ENCODE peak calls at places on chromosomes 11 and 22, in five cellular contexts. P is mesendoderm, A is cardiac muscle cell, E is neural progenitor cell, B is sigmoid colon. H is an unnamed sample.

GRCh38 chr11:14906614-14907392 is 14.8 kb upstream of the CYP2R1 start:
- DNase-seq in P (no peak), A (no peak), E (no peak), B (no peak), H (no peak)

GRCh38 chr22:49803667-49804375 is 23.9 kb downstream of the BRD1 start:
- DNase-seq in P (no peak), A (no peak), E (no peak), B (no peak), H (no peak)

GRCh38 chr22:38240734-38241252 is 32.0 kb downstream of the TMEM184B start:
- DNase-seq in P (peak; percentile 95), A (peak; percentile 50), E (peak; percentile 84), B (no peak), H (peak; percentile 86)

GRCh38 chr11:46072172-46072964 is 48.9 kb downstream of the PHF21A start:
- DNase-seq in P (no peak), A (no peak), E (no peak), B (peak; percentile 68), H (no peak)

GRCh38 chr22:25169278-25170031 is 30.2 kb upstream of the CRYBB3 start:
- DNase-seq in P (no peak), A (no peak), E (no peak), B (peak; percentile 40), H (no peak)

GRCh38 chr11:61787928-61788491 is 4.4 kb downstream of the TMEM258 start:
- DNase-seq in P (peak; percentile 87), A (peak; percentile 82), E (peak; percentile 79), B (no peak), H (peak; percentile 90)

GRCh38 chr11:14259186-14259784 is 99.7 kb downstream of the RRAS2 start:
- DNase-seq in P (no peak), A (no peak), E (no peak), B (no peak), H (peak; percentile 35)

GRCh38 chr11:9016916-9017642 is 13.3 kb upstream of the NRIP3 start:
- DNase-seq in P (no peak), A (no peak), E (peak; percentile 13), B (no peak), H (no peak)

GRCh38 chr22:46025973-46026906 is 49.3 kb upstream of the WNT7B start:
- DNase-seq in P (no peak), A (no peak), E (no peak), B (peak; percentile 66), H (no peak)

GRCh38 chr11:68845351-68846002 is 3.8 kb upstream of the CPT1A start:
- DNase-seq in P (no peak), A (no peak), E (no peak), B (no peak), H (no peak)

DNA sequence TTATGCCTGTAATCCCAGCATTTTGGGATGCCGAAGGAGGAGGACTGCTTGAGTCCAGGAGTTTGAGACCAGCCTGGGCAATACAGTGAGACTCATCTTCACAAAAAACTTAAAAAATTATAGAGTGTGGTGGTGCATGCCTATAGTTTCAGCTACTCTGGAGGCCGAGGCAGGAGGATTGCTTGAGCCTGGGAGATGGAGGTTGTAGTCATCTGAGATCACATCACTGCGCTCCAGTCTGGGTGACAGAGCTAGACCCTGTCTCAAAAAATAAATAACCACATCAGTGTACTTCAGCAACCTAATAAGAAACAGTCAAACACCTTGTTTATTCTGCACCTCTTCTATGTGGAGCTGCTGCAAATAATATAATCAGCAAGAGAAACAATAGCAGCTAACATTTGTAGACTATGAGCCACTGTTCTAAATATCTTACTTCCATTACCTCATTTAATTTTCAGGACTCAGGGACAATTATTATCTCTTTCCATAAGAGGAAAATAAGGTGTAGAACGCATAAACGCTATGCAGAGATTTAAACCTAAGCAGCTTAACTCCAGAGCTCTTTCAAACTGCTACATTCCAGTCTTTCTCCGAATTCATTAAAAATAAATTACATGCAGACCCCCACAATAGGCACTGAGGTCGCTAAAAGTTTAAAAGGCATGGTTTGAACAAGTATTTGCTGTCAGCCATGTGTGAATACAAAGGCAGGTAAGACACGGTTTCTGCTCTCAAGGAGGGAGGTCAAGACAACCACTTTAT is 1.2 kb downstream of the NARS2 start:
- DNase-seq in P (no peak), A (no peak), E (peak; percentile 50), B (no peak), H (peak; percentile 11)
- H3K27ac ChIP-seq in P (no peak overlapping the region), A (no peak overlapping the region), E (no peak overlapping the region), B (peak overlapping the region; percentile 91), H (no peak overlapping the region)

DNA sequence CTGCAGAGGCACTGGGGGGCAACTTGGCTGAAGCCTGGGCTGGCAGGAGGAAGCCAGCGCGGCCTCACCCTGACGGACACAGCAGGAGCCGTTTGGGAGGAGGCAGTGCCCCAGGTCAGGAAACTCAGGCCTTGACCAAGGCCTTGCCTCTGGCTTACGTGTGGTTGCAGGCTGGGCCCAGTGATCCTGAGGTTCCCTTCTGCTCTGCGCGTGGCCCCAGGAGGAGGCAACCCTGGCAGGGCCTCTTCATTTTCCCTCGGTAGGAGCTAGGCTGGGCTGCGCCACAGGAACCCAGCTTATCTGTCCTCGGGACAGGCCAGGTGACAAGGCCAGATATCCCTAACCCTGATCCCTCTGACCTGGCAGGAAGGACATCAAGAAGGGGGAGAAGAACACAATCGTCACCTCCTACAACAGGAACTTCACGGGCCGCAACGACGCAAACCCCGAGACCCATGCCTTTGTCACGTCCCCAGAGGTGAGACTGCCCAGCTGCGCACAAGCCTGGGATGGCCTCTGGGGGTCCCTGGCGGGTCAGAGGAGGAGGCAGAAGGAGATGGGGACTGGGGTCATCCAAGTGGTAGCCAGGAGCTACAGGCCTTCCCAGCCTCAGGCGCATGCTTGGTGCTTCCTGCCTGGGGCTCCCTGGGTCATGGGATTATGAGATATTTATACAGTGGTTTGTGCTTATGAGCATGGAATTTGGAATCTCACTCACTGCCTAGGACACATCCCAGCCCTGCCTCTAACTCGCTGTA is 20.6 kb downstream of the POLR3H start:
- DNase-seq in P (peak; percentile 36), A (no peak), E (no peak), B (no peak), H (peak; percentile 66)
- H3K27ac ChIP-seq in P (no peak overlapping the region), A (peak overlapping the region; percentile 45), E (no peak overlapping the region), B (peak overlapping the region; percentile 82), H (peak overlapping the region; percentile 74)

GRCh38 chr11:94767701-94768601 is at the start of gene AMOTL1:
- DNase-seq in P (peak; percentile 99), A (peak; percentile 88), E (peak; percentile 94), B (peak; percentile 96), H (peak; percentile 92)

GRCh38 chr11:94766656-94767291 is 1.4 kb upstream of the AMOTL1 start:
- DNase-seq in P (peak; percentile 94), A (peak; percentile 24), E (peak; percentile 16), B (peak; percentile 79), H (no peak)

GRCh38 chr11:94768602-94769511 is 701 bp downstream of the AMOTL1 start:
- DNase-seq in P (no peak), A (peak; percentile 51), E (peak; percentile 63), B (peak; percentile 73), H (peak; percentile 65)

GRCh38 chr11:94769897-94770296 is 1.7 kb downstream of the AMOTL1 start:
- DNase-seq in P (no peak), A (no peak), E (no peak), B (no peak), H (no peak)

GRCh38 chr11:94767292-94767690 is 865 bp upstream of the AMOTL1 start:
- DNase-seq in P (no peak), A (no peak), E (no peak), B (no peak), H (no peak)
- H3K27ac ChIP-seq in P (peak overlapping the region; percentile 93), A (no peak overlapping the region), E (no peak overlapping the region), B (peak overlapping the region; percentile 99), H (no peak overlapping the region)

GRCh38 chr11:57487021-57487778 is 26.9 kb downstream of the RTN4RL2 start:
- DNase-seq in P (no peak), A (no peak), E (no peak), B (no peak), H (no peak)

GRCh38 chr11:57490456-57491248 is 24.9 kb downstream of the SLC43A1 start:
- DNase-seq in P (no peak), A (no peak), E (no peak), B (no peak), H (no peak)

GRCh38 chr11:57493507-57494503 is 21.7 kb downstream of the SLC43A1 start:
- DNase-seq in P (peak; percentile 95), A (peak; percentile 65), E (peak; percentile 65), B (peak; percentile 81), H (peak; percentile 97)

GRCh38 chr11:57487920-57488319 is 27.6 kb downstream of the SLC43A1 start:
- DNase-seq in P (no peak), A (no peak), E (no peak), B (no peak), H (no peak)

GRCh38 chr11:57491371-57492061 is 24.0 kb downstream of the SLC43A1 start:
- DNase-seq in P (peak; percentile 75), A (peak; percentile 42), E (peak; percentile 72), B (no peak), H (peak; percentile 85)
- H3K27ac ChIP-seq in P (no peak overlapping the region), A (no peak overlapping the region), E (no peak overlapping the region), B (no peak overlapping the region), H (peak overlapping the region; percentile 55)

DNA sequence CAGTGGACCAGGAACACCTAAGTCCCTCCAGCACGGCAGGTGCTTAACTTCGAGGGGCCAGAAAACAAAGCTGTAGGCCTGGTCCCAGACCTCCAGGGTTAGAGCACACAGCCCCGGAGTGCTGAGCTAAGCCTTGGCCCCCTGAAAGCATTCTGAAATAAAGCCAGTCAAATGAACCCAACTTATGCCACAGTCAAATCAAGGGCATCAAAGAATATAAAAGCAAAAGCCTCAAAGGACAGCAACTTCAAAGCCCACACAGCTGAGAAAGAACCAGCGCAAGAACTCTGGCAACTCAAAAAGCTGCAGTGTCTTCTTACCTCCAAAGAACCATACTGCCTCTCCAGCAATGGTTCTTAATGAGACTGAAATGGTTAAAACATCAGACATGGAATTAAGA is 39.1 kb downstream of the TMEM123 start:
- DNase-seq in P (no peak), A (no peak), E (no peak), B (no peak), H (no peak)
- H3K27ac ChIP-seq in P (no peak overlapping the region), A (no peak overlapping the region), E (no peak overlapping the region), B (no peak overlapping the region), H (no peak overlapping the region)

DNA sequence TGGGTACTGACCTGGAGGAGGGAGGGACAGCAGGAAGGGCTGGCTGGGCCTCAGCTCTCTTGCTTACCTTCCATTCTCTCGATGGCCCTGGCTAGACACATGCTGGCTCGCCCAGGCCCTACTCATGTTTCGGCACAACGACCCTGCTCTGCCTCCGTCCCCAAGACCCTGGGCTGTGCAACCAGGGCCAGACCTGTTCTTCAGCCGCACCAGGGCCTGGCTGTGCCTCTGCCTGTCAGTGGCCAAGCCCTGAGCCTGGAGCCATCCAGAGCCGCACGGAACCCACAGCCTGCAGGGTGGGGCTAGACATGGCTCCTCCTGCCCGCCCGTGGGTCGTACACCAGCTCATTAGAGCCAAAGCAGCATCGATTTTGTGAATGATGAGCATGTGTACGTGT is 47.5 kb downstream of the RTN4R start:
- DNase-seq in P (no peak), A (no peak), E (no peak), B (no peak), H (no peak)
- H3K27ac ChIP-seq in P (no peak overlapping the region), A (no peak overlapping the region), E (no peak overlapping the region), B (no peak overlapping the region), H (no peak overlapping the region)

H was measured in GM23338.